ENCODE peak calls at places on chromosomes 4 and X, in nine cellular contexts. L, R, G, D, S, A, I, B and Y are unnamed samples.

GRCh38 chrX:5113128-5113527 is 1115.5 kb downstream of the NLGN4X start:
- DNase-seq in L (no peak), R (no peak), G (no peak), D (no peak), S (no peak), A (no peak), I (no peak), B (no peak), Y (no peak)

GRCh38 chr4:2694691-2695090 is 61.4 kb downstream of the TNIP2 start:
- DNase-seq in L (no peak), R (no peak), G (no peak), D (no peak), S (no peak), A (no peak), I (no peak), B (no peak), Y (no peak)

GRCh38 chrX:104113237-104113965 is 1.1 kb downstream of the ZCCHC18 start:
- DNase-seq in L (peak; percentile 53), R (no peak), G (no peak), D (peak; percentile 57), S (peak; percentile 69), A (peak; percentile 49), I (peak; percentile 53), B (no peak), Y (peak; percentile 33)

GRCh38 chr4:87679449-87680169 is 29.5 kb downstream of the DMP1 start:
- DNase-seq in L (peak; percentile 59), R (no peak), G (no peak), D (no peak), S (peak; percentile 78), A (peak; percentile 68), I (peak; percentile 19), B (peak; percentile 2), Y (no peak)

GRCh38 chr4:77771566-77771965 is 47.6 kb downstream of the CNOT6L start:
- DNase-seq in L (no peak), R (no peak), G (no peak), D (no peak), S (no peak), A (no peak), I (no peak), B (no peak), Y (no peak)

GRCh38 chrX:57104921-57105398 is 16.4 kb downstream of the SPIN2B start:
- DNase-seq in L (no peak), R (no peak), G (no peak), D (no peak), S (no peak), A (no peak), I (no peak), B (no peak), Y (no peak)

GRCh38 chr4:87219648-87220093 is 747 bp downstream of the KLHL8 start:
- DNase-seq in L (no peak), R (no peak), G (no peak), D (peak; percentile 44), S (peak; percentile 69), A (no peak), I (peak; percentile 56), B (no peak), Y (peak; percentile 60)

GRCh38 chrX:24242649-24243556 is 71.0 kb downstream of the SUPT20HL2 start:
- DNase-seq in L (no peak), R (no peak), G (peak; percentile 82), D (peak; percentile 27), S (peak; percentile 90), A (no peak), I (peak; percentile 60), B (peak; percentile 95), Y (no peak)

GRCh38 chr4:108168213-108168671 is 490 bp downstream of the LEF1 start:
- DNase-seq in L (no peak), R (no peak), G (no peak), D (no peak), S (no peak), A (no peak), I (no peak), B (no peak), Y (no peak)

DNA sequence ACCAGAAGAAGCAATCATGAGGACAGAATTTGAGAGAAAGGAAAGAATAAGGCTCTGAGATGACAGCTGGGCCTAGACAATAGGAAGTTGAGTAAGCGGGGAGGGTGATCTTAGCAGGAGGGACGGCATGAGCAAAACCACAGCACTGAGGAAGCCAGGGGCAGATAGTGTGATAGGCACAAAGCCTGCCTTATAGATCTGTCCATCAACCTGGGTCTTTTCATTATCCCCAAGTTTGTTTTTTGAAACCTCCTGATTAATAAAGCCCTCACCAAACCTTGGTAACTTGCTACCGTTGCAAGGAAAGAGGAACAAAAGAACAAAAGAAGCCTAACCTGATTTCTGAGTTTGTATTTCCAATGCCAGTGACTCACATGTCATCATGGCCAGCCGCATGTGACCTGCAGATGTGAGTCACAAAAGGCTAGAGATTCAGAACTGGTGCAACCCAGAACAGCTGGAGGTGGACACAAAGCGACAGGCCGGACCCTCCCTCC is 55.7 kb upstream of the PPARGC1A start:
- DNase-seq in L (no peak), R (no peak), G (peak; percentile 85), D (peak; percentile 73), S (no peak), A (no peak), I (peak; percentile 16), B (no peak), Y (peak; percentile 48)
- TF ChIP-seq EP300 in L (no peak), R (no peak), G (no peak), D (no peak), S (no peak), A (no peak), I (no peak), B (no peak), Y (no peak)

DNA sequence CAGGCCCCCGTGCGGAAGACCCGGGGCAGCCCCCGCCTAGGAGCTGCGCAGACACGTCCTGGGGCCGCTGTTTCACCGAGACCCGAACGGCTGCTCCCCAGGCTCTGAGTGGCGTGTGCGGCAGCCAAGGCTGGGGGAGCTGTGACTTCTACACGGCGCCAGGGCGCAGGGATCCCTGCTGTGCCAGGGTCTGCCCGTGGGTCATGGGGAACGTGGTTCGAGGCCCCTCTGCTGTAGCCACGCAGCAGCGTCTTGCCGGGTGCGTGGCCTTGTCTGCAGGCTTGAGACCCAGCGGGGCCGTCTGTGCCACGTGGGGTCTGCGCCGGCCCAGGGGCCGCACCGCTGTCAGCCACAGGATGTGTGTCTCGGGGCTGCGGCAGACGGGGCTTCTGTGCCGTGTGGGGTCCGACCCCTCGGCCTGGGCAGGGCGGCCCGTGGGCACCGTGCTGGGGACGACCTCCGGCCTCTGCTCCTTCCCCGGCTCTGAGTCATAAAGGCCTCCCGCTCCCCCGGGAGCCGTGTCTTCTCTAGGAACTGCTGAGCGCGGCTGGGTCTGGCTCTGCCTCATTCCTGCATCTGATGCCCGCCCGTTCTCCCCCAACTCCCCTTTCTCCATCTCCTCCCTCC is 12.7 kb upstream of the GTPBP6 start:
- DNase-seq in L (peak; percentile 69), R (no peak), G (peak; percentile 42), D (no peak), S (peak; percentile 62), A (peak; percentile 72), I (no peak), B (no peak), Y (peak; percentile 85)
- TF ChIP-seq POLR2AphosphoS5 in L (no peak), R (no peak), G (no peak), D (no peak), S (no peak), A (peak; percentile 12), I (no peak), B (no peak), Y (no peak)

DNA sequence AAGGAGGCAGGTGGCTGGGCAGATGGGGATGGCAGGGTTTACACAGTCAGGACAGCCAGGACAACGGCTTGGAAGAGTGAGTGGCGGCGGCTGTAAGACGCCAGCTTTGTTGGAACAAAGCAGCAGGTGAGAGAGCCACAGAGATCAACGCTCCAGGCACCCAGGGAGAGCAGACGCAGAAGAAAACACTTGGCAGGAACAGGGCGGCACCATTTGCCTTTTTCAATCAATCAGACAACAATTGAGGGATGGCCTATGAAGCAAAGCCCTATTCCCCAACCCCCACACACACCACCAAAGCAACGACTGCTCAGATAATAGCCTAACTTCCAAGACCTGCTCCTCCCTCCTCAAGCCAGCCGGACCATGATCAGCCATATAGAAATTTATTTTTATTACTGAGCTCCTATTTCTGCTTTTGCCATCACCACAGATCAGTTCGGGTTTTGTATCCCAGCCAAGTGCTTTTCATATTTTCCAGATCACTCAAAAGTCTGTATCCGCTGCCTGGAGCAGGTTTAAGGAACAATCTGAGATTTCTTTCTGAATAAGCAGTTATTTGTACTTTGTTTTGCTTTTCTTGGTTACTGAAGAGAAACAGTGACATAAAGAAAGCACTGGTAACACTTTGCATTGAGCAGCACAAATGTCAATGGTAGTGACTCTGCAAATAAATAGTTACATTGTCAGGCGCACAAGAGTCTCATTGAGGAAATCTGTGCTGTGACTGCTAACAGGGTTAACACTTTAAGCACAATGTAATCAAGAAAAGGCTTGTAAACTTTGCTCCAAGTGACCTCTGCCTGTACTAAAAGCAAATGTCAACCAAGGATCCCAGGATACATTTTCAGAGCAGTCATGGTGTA is 81.8 kb upstream of the RBPJ start:
- DNase-seq in L (no peak), R (peak; percentile 85), G (no peak), D (no peak), S (no peak), A (no peak), I (no peak), B (no peak), Y (no peak)
- TF ChIP-seq EP300 in L (peak; percentile 45), R (no peak), G (no peak), D (no peak), S (no peak), A (no peak), I (no peak), B (no peak), Y (no peak)

DNA sequence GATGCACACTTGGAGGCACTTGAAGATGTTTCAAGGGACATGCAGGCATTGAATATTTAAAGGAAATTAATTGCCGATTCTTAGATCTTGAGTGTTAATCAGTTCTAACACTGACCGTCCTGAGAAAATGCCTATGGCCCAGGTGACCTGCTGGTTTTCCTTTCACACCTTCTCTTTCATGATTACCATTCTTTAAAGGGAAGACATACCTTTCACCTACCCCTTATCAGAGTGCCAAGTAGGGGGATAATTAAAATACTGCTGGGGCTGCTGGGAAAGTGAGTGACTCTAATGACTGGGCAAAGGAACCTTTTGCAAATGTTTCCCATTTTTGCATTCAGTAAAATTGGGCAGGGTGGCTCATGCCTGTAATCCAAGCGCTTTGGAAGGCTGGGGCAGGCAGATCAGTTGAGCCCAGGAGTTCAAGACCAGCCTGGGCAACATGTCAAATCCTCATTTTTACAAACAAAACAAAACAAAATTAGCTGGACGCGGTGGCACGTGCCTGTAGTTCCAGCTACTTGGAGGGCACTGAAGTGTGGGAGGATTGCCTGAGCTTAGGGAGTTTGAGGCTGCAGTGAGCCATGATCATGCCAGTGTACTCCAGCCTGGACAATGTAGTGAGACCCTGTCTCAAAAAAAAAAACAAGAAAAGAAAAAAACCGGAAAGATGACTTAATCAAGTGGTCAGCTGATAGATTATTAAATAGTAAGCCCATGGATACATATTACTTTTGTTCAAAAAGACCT is 44.3 kb downstream of the TMEM131L start:
- DNase-seq in L (no peak), R (no peak), G (no peak), D (no peak), S (no peak), A (peak; percentile 16), I (no peak), B (no peak), Y (no peak)
- TF ChIP-seq POLR2AphosphoS5 in L (no peak), R (no peak), G (no peak), D (no peak), S (no peak), A (no peak), I (no peak), B (no peak), Y (no peak)

GRCh38 chr4:7630559-7631287 is 196.0 kb upstream of the PSAPL1 start:
- DNase-seq in L (peak; percentile 75), R (no peak), G (no peak), D (no peak), S (no peak), A (no peak), I (no peak), B (no peak), Y (peak; percentile 66)
- TF ChIP-seq EP300 in L (peak; percentile 74), R (no peak), G (no peak), D (no peak), S (no peak), A (no peak), I (no peak), B (no peak), Y (no peak)